ENCODE peak calls at places on chromosomes 4 and X, in seven cellular contexts. One of them, this sample, is unnamed.

GRCh38 chr4:165625281-165625680 is 246.5 kb downstream of the CPE start:
- DNase-seq in tibial nerve: no peak
- DNase-seq in caudate nucleus: no peak
- DNase-seq in MM.1S: no peak
- DNase-seq in SK-N-SH: no peak
- DNase-seq in heart left ventricle: no peak
- DNase-seq in CD4-positive, alpha-beta T cell: no peak
- DNase-seq in this sample: no peak

GRCh38 chr4:85512446-85513205 is 37.7 kb downstream of the ARHGAP24 start:
- DNase-seq in tibial nerve: no peak
- DNase-seq in caudate nucleus: no peak
- DNase-seq in MM.1S: no peak
- DNase-seq in SK-N-SH: no peak
- DNase-seq in heart left ventricle: no peak
- DNase-seq in CD4-positive, alpha-beta T cell: no peak
- DNase-seq in this sample: no peak

GRCh38 chrX:7190157-7190556 is 42.2 kb upstream of the PUDP start:
- DNase-seq in tibial nerve: no peak
- DNase-seq in caudate nucleus: no peak
- DNase-seq in MM.1S: no peak
- DNase-seq in SK-N-SH: no peak
- DNase-seq in heart left ventricle: no peak
- DNase-seq in CD4-positive, alpha-beta T cell: no peak
- DNase-seq in this sample: no peak

GRCh38 chrX:118698516-118699247 is 28.7 kb upstream of the IL13RA1 start:
- DNase-seq in tibial nerve: no peak
- DNase-seq in caudate nucleus: no peak
- DNase-seq in MM.1S: no peak
- DNase-seq in SK-N-SH: no peak
- DNase-seq in heart left ventricle: no peak
- DNase-seq in CD4-positive, alpha-beta T cell: no peak
- DNase-seq in this sample: no peak

GRCh38 chr4:87239821-87240220 is 19.4 kb upstream of the KLHL8 start:
- DNase-seq in tibial nerve: no peak
- DNase-seq in caudate nucleus: no peak
- DNase-seq in MM.1S: no peak
- DNase-seq in SK-N-SH: no peak
- DNase-seq in heart left ventricle: no peak
- DNase-seq in CD4-positive, alpha-beta T cell: no peak
- DNase-seq in this sample: no peak

GRCh38 chr4:157075811-157076577 is at the start of gene GLRB:
- DNase-seq in tibial nerve: no peak
- DNase-seq in caudate nucleus: peak; percentile 22
- DNase-seq in MM.1S: no peak
- DNase-seq in SK-N-SH: peak; percentile 89
- DNase-seq in heart left ventricle: peak; percentile 36
- DNase-seq in CD4-positive, alpha-beta T cell: no peak
- DNase-seq in this sample: no peak

GRCh38 chr4:34091451-34091850 is 2152.9 kb downstream of the ARAP2 start:
- DNase-seq in tibial nerve: no peak
- DNase-seq in caudate nucleus: no peak
- DNase-seq in MM.1S: peak; percentile 31
- DNase-seq in SK-N-SH: no peak
- DNase-seq in heart left ventricle: no peak
- DNase-seq in CD4-positive, alpha-beta T cell: no peak
- DNase-seq in this sample: no peak

GRCh38 chr4:6404611-6405416 is 67.6 kb downstream of the PPP2R2C start:
- DNase-seq in tibial nerve: no peak
- DNase-seq in caudate nucleus: no peak
- DNase-seq in MM.1S: no peak
- DNase-seq in SK-N-SH: peak; percentile 61
- DNase-seq in heart left ventricle: peak; percentile 6
- DNase-seq in CD4-positive, alpha-beta T cell: no peak
- DNase-seq in this sample: no peak

GRCh38 chrX:13008851-13009250 is 33.9 kb downstream of the TMSB4X start:
- DNase-seq in tibial nerve: no peak
- DNase-seq in caudate nucleus: no peak
- DNase-seq in MM.1S: no peak
- DNase-seq in SK-N-SH: no peak
- DNase-seq in heart left ventricle: no peak
- DNase-seq in CD4-positive, alpha-beta T cell: no peak
- DNase-seq in this sample: no peak

GRCh38 chr4:22895482-22895881 is 202.7 kb downstream of the GBA3 start:
- DNase-seq in tibial nerve: no peak
- DNase-seq in caudate nucleus: no peak
- DNase-seq in MM.1S: no peak
- DNase-seq in SK-N-SH: no peak
- DNase-seq in heart left ventricle: no peak
- DNase-seq in CD4-positive, alpha-beta T cell: no peak
- DNase-seq in this sample: no peak

GRCh38 chrX:27715610-27716009 is 92.2 kb upstream of the MAGEB10 start:
- DNase-seq in tibial nerve: no peak
- DNase-seq in caudate nucleus: no peak
- DNase-seq in MM.1S: no peak
- DNase-seq in SK-N-SH: no peak
- DNase-seq in heart left ventricle: no peak
- DNase-seq in CD4-positive, alpha-beta T cell: no peak
- DNase-seq in this sample: no peak

GRCh38 chr4:101418055-101418454 is 70.7 kb upstream of the PPP3CA start:
- DNase-seq in tibial nerve: no peak
- DNase-seq in caudate nucleus: no peak
- DNase-seq in MM.1S: peak; percentile 63
- DNase-seq in SK-N-SH: no peak
- DNase-seq in heart left ventricle: no peak
- DNase-seq in CD4-positive, alpha-beta T cell: no peak
- DNase-seq in this sample: no peak

GRCh38 chr4:143339497-143339896 is 2.8 kb downstream of the GAB1 start:
- DNase-seq in tibial nerve: no peak
- DNase-seq in caudate nucleus: no peak
- DNase-seq in MM.1S: no peak
- DNase-seq in SK-N-SH: no peak
- DNase-seq in heart left ventricle: no peak
- DNase-seq in CD4-positive, alpha-beta T cell: no peak
- DNase-seq in this sample: no peak
- H3K27ac ChIP-seq in tibial nerve: no peak overlapping the region
- H3K27ac ChIP-seq in caudate nucleus: peak overlapping the region; percentile 21
- H3K27ac ChIP-seq in MM.1S: peak overlapping the region; percentile 93
- H3K27ac ChIP-seq in SK-N-SH: no peak overlapping the region
- H3K27ac ChIP-seq in heart left ventricle: peak overlapping the region; percentile 54
- H3K27ac ChIP-seq in CD4-positive, alpha-beta T cell: no peak overlapping the region
- H3K27ac ChIP-seq in this sample: peak overlapping the region; percentile 94

GRCh38 chrX:150409486-150409885 is 46.4 kb downstream of the MAMLD1 start:
- DNase-seq in tibial nerve: no peak
- DNase-seq in caudate nucleus: no peak
- DNase-seq in MM.1S: no peak
- DNase-seq in SK-N-SH: no peak
- DNase-seq in heart left ventricle: no peak
- DNase-seq in CD4-positive, alpha-beta T cell: no peak
- DNase-seq in this sample: no peak

GRCh38 chrX:150408561-150408960 is 45.4 kb downstream of the MAMLD1 start:
- DNase-seq in tibial nerve: no peak
- DNase-seq in caudate nucleus: no peak
- DNase-seq in MM.1S: no peak
- DNase-seq in SK-N-SH: no peak
- DNase-seq in heart left ventricle: no peak
- DNase-seq in CD4-positive, alpha-beta T cell: no peak
- DNase-seq in this sample: no peak

GRCh38 chrX:150411656-150412055 is 48.5 kb downstream of the MAMLD1 start:
- DNase-seq in tibial nerve: no peak
- DNase-seq in caudate nucleus: no peak
- DNase-seq in MM.1S: no peak
- DNase-seq in SK-N-SH: no peak
- DNase-seq in heart left ventricle: no peak
- DNase-seq in CD4-positive, alpha-beta T cell: no peak
- DNase-seq in this sample: no peak

GRCh38 chrX:150410513-150410912 is 47.4 kb downstream of the MAMLD1 start:
- DNase-seq in tibial nerve: no peak
- DNase-seq in caudate nucleus: no peak
- DNase-seq in MM.1S: no peak
- DNase-seq in SK-N-SH: no peak
- DNase-seq in heart left ventricle: no peak
- DNase-seq in CD4-positive, alpha-beta T cell: no peak
- DNase-seq in this sample: no peak

DNA sequence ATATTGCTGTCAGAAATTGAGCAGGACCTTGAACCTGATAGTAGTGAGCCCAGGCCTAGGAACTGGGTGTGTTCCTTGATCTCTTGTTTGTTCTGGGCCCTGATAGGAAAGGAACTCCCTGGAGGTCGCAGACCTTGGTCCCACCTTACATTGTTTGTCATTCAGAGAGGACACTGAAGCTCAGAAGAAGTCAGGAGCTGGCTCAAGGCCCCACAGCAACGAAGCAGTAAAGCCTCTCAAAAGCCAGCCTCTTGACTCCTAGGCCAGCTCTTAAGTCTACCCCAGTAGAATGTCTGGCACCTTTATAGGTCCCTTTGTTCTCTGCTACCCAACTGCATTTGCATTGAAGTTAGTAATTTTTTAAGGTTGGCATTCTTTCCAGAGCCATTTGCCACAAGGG is 46.8 kb downstream of the MAMLD1 start:
- DNase-seq in tibial nerve: no peak
- DNase-seq in caudate nucleus: no peak
- DNase-seq in MM.1S: no peak
- DNase-seq in SK-N-SH: no peak
- DNase-seq in heart left ventricle: no peak
- DNase-seq in CD4-positive, alpha-beta T cell: no peak
- DNase-seq in this sample: no peak
- H3K27ac ChIP-seq in tibial nerve: no peak overlapping the region
- H3K27ac ChIP-seq in caudate nucleus: no peak overlapping the region
- H3K27ac ChIP-seq in MM.1S: no peak overlapping the region
- H3K27ac ChIP-seq in SK-N-SH: no peak overlapping the region
- H3K27ac ChIP-seq in heart left ventricle: no peak overlapping the region
- H3K27ac ChIP-seq in CD4-positive, alpha-beta T cell: no peak overlapping the region
- H3K27ac ChIP-seq in this sample: no peak overlapping the region

GRCh38 chrX:120561634-120562568 is 1.1 kb upstream of the CUL4B start:
- DNase-seq in tibial nerve: no peak
- DNase-seq in caudate nucleus: no peak
- DNase-seq in MM.1S: no peak
- DNase-seq in SK-N-SH: no peak
- DNase-seq in heart left ventricle: no peak
- DNase-seq in CD4-positive, alpha-beta T cell: no peak
- DNase-seq in this sample: no peak

GRCh38 chrX:120559799-120560198 is 963 bp downstream of the CUL4B start:
- DNase-seq in tibial nerve: no peak
- DNase-seq in caudate nucleus: peak; percentile 19
- DNase-seq in MM.1S: no peak
- DNase-seq in SK-N-SH: no peak
- DNase-seq in heart left ventricle: no peak
- DNase-seq in CD4-positive, alpha-beta T cell: no peak
- DNase-seq in this sample: no peak

GRCh38 chrX:120560405-120560841 is 339 bp downstream of the CUL4B start:
- DNase-seq in tibial nerve: no peak
- DNase-seq in caudate nucleus: peak; percentile 48
- DNase-seq in MM.1S: peak; percentile 52
- DNase-seq in SK-N-SH: no peak
- DNase-seq in heart left ventricle: peak; percentile 32
- DNase-seq in CD4-positive, alpha-beta T cell: peak; percentile 9
- DNase-seq in this sample: no peak

GRCh38 chrX:120560842-120561633 is at the start of gene CUL4B:
- DNase-seq in tibial nerve: peak; percentile 90
- DNase-seq in caudate nucleus: peak; percentile 94
- DNase-seq in MM.1S: peak; percentile 92
- DNase-seq in SK-N-SH: peak; percentile 88
- DNase-seq in heart left ventricle: peak; percentile 94
- DNase-seq in CD4-positive, alpha-beta T cell: peak; percentile 86
- DNase-seq in this sample: peak; percentile 95

GRCh38 chrX:120556251-120556650 is 4.5 kb downstream of the CUL4B start:
- DNase-seq in tibial nerve: no peak
- DNase-seq in caudate nucleus: no peak
- DNase-seq in MM.1S: no peak
- DNase-seq in SK-N-SH: no peak
- DNase-seq in heart left ventricle: no peak
- DNase-seq in CD4-positive, alpha-beta T cell: no peak
- DNase-seq in this sample: no peak
- H3K27ac ChIP-seq in tibial nerve: no peak overlapping the region
- H3K27ac ChIP-seq in caudate nucleus: no peak overlapping the region
- H3K27ac ChIP-seq in MM.1S: no peak overlapping the region
- H3K27ac ChIP-seq in SK-N-SH: no peak overlapping the region
- H3K27ac ChIP-seq in heart left ventricle: no peak overlapping the region
- H3K27ac ChIP-seq in CD4-positive, alpha-beta T cell: no peak overlapping the region
- H3K27ac ChIP-seq in this sample: no peak overlapping the region

DNA sequence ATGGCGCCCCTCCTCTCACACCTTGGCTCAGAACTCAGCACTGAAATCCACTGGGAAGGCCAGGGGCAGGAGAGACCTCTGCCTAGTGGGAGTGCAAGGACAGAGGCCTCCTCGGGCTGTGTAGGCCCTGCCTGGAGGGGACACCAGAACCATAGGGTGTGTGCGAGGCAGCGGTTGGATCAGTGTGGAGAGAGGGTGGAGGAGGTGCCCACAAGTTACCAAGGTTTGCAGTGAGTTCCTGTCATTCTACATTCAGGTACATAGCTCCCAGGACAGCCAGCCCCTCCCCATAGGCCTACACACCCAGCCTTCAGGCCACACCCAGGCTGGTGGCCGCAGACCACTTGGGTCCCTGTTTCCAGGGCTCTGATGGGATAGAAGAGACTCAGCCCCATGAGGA is 19.2 kb upstream of the SPON2 start:
- DNase-seq in tibial nerve: no peak
- DNase-seq in caudate nucleus: no peak
- DNase-seq in MM.1S: no peak
- DNase-seq in SK-N-SH: no peak
- DNase-seq in heart left ventricle: no peak
- DNase-seq in CD4-positive, alpha-beta T cell: no peak
- DNase-seq in this sample: peak; percentile 58
- H3K27ac ChIP-seq in tibial nerve: peak overlapping the region; percentile 90
- H3K27ac ChIP-seq in caudate nucleus: peak overlapping the region; percentile 53
- H3K27ac ChIP-seq in MM.1S: no peak overlapping the region
- H3K27ac ChIP-seq in SK-N-SH: peak overlapping the region; percentile 80
- H3K27ac ChIP-seq in heart left ventricle: peak overlapping the region; percentile 90
- H3K27ac ChIP-seq in CD4-positive, alpha-beta T cell: no peak overlapping the region
- H3K27ac ChIP-seq in this sample: peak overlapping the region; percentile 80

DNA sequence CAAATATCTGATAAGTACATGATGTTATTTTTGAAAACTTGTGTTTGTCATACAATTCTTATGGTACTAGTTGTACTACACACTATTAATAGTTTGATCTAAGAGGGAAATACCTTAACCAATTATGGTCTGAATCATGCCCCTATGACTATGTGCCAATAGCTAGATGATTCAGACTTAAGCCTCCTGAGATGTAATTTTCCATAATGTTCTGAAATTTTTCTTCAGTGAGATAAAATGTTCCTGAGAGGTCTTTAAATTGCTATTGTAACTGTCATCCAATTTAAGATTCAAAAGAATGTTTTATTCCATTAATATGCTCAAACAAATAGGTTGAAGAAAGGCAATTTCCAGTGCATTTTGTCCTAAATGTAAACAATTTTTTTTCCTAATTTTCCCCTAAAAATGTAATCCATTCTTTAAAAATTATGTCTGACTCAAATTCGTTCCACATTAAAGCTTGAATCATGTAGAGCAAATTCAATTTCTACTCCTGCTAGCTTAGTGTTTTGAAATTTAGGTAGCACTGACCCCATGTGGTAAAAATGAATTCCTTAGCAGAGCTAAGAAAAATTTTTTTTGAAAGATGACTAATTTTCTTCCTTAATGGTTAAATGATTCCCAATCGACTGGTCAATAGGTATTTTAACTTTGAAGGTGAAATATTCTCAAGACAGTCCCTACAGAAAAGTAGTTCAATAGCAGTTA is 49.1 kb downstream of the APOOL start:
- DNase-seq in tibial nerve: no peak
- DNase-seq in caudate nucleus: peak; percentile 6
- DNase-seq in MM.1S: no peak
- DNase-seq in SK-N-SH: no peak
- DNase-seq in heart left ventricle: no peak
- DNase-seq in CD4-positive, alpha-beta T cell: no peak
- DNase-seq in this sample: no peak
- H3K27ac ChIP-seq in tibial nerve: no peak overlapping the region
- H3K27ac ChIP-seq in caudate nucleus: no peak overlapping the region
- H3K27ac ChIP-seq in MM.1S: no peak overlapping the region
- H3K27ac ChIP-seq in SK-N-SH: no peak overlapping the region
- H3K27ac ChIP-seq in heart left ventricle: no peak overlapping the region
- H3K27ac ChIP-seq in CD4-positive, alpha-beta T cell: no peak overlapping the region
- H3K27ac ChIP-seq in this sample: no peak overlapping the region

GRCh38 chr4:94459462-94460161 is 7.9 kb downstream of the PDLIM5 start:
- DNase-seq in tibial nerve: no peak
- DNase-seq in caudate nucleus: no peak
- DNase-seq in MM.1S: peak; percentile 25
- DNase-seq in SK-N-SH: no peak
- DNase-seq in heart left ventricle: no peak
- DNase-seq in CD4-positive, alpha-beta T cell: no peak
- DNase-seq in this sample: no peak
- H3K27ac ChIP-seq in tibial nerve: peak overlapping the region; percentile 65
- H3K27ac ChIP-seq in caudate nucleus: no peak overlapping the region
- H3K27ac ChIP-seq in MM.1S: no peak overlapping the region
- H3K27ac ChIP-seq in SK-N-SH: no peak overlapping the region
- H3K27ac ChIP-seq in heart left ventricle: peak overlapping the region; percentile 77
- H3K27ac ChIP-seq in CD4-positive, alpha-beta T cell: no peak overlapping the region
- H3K27ac ChIP-seq in this sample: peak overlapping the region; percentile 99

This sample was measured in right atrium auricular region.